ENCODE peak calls at places on chromosomes 13 and 19, in six cellular contexts. L, J, Z, E, M and B are unnamed samples.

GRCh38 chr13:23505007-23505406 is 65.2 kb upstream of the TNFRSF19 start:
- DNase-seq in L (no peak), J (no peak), Z (no peak), E (no peak), M (no peak), B (peak; percentile 17)

GRCh38 chr19:51138549-51138979 is 3.5 kb upstream of the SIGLEC7 start:
- DNase-seq in L (no peak), J (no peak), Z (peak; percentile 79), E (no peak), M (no peak), B (no peak)

GRCh38 chr13:102580552-102581169 is 16.1 kb upstream of the TPP2 start:
- DNase-seq in L (peak; percentile 54), J (peak; percentile 60), Z (no peak), E (no peak), M (peak; percentile 47), B (peak; percentile 65)

GRCh38 chr19:2720777-2721569 is at the start of gene DIRAS1:
- DNase-seq in L (no peak), J (no peak), Z (no peak), E (no peak), M (no peak), B (no peak)

GRCh38 chr19:32812571-32812970 is 57.0 kb downstream of the SLC7A9 start:
- DNase-seq in L (no peak), J (no peak), Z (no peak), E (no peak), M (no peak), B (no peak)

GRCh38 chr19:56727731-56728130 is 56.2 kb upstream of the ZNF835 start:
- DNase-seq in L (peak; percentile 27), J (no peak), Z (no peak), E (no peak), M (no peak), B (peak; percentile 18)

GRCh38 chr19:1587872-1588271 is 4.8 kb downstream of the MBD3 start:
- DNase-seq in L (no peak), J (no peak), Z (no peak), E (no peak), M (no peak), B (no peak)

GRCh38 chr13:114173753-114174152 is 5.3 kb upstream of the CFAP97D2 start:
- DNase-seq in L (no peak), J (no peak), Z (no peak), E (no peak), M (no peak), B (no peak)

GRCh38 chr13:45921337-45921736 is 69.8 kb upstream of the SIAH3 start:
- DNase-seq in L (no peak), J (no peak), Z (no peak), E (no peak), M (no peak), B (no peak)

GRCh38 chr13:67619987-67620386 is 389.9 kb upstream of the PCDH9 start:
- DNase-seq in L (no peak), J (peak; percentile 34), Z (no peak), E (no peak), M (no peak), B (no peak)

GRCh38 chr19:12938536-12939291 is at the start of gene CALR:
- DNase-seq in L (no peak), J (no peak), Z (no peak), E (peak; percentile 30), M (no peak), B (peak; percentile 53)

GRCh38 chr13:95113601-95114000 is 187.7 kb downstream of the ABCC4 start:
- DNase-seq in L (no peak), J (no peak), Z (no peak), E (no peak), M (no peak), B (peak; percentile 52)

GRCh38 chr19:47032171-47032811 is 12.7 kb downstream of the NPAS1 start:
- DNase-seq in L (peak; percentile 40), J (no peak), Z (no peak), E (peak; percentile 65), M (peak; percentile 19), B (peak; percentile 79)

GRCh38 chr19:38233740-38234251 is 9.8 kb upstream of the DPF1 start:
- DNase-seq in L (peak; percentile 59), J (peak; percentile 69), Z (no peak), E (peak; percentile 60), M (peak; percentile 16), B (peak; percentile 78)

GRCh38 chr13:107834268-107834667 is 381.1 kb downstream of the LIG4 start:
- DNase-seq in L (no peak), J (no peak), Z (no peak), E (no peak), M (no peak), B (no peak)

GRCh38 chr19:50969413-50969760 is at the start of gene KLK6:
- DNase-seq in L (peak; percentile 92), J (no peak), Z (no peak), E (no peak), M (no peak), B (no peak)

GRCh38 chr13:48585456-48585840 is 52.6 kb upstream of the RCBTB2 start:
- DNase-seq in L (peak; percentile 87), J (no peak), Z (no peak), E (no peak), M (no peak), B (no peak)

GRCh38 chr13:84487681-84488080 is 605.4 kb upstream of the SLITRK1 start:
- DNase-seq in L (no peak), J (no peak), Z (no peak), E (no peak), M (no peak), B (no peak)

GRCh38 chr19:16252459-16253205 is 54.9 kb downstream of the AP1M1 start:
- DNase-seq in L (no peak), J (no peak), Z (no peak), E (no peak), M (no peak), B (no peak)

GRCh38 chr19:16032509-16033135 is 43.7 kb upstream of the TPM4 start:
- DNase-seq in L (no peak), J (no peak), Z (no peak), E (no peak), M (no peak), B (no peak)